ENCODE peak calls at places on chromosomes 2 and 18, in nine cellular contexts. Z is small intestine; U is effector memory CD4-positive, alpha-beta T cell; M is IMR-90; A is SK-N-SH; F is uterus; W is lower lobe of right lung; N is upper lobe of right lung; Y is left ventricle myocardium inferior. I is an unnamed sample. For H3K4me1 and H3K36me3, the result is how much of the 10 kb centered on the place peaks cover.

GRCh38 chr2:152307863-152308262 is 27.1 kb upstream of the FMNL2 start:
- DNase-seq in Z (peak), M (no peak), Y (no peak), F (no peak), N (no peak), U (no peak), W (no peak), A (no peak), I (no peak)

GRCh38 chr2:236951830-236952475 is 133.7 kb upstream of the COPS8 start:
- DNase-seq in M (no peak), Z (no peak), U (no peak), Y (no peak), N (no peak), A (no peak), W (no peak), F (no peak), I (no peak)

GRCh38 chr2:133972786-133973185 is 281.1 kb upstream of the MGAT5 start:
- DNase-seq in W (no peak), M (peak), N (no peak), Y (no peak), A (no peak), U (no peak), F (no peak), Z (no peak), I (no peak)

GRCh38 chr18:28178720-28179119 is 1.8 kb upstream of the CDH2 start:
- DNase-seq in Y (no peak), Z (no peak), N (no peak), F (no peak), U (no peak), W (no peak), M (peak), A (no peak), I (no peak)

GRCh38 chr2:62297642-62298010 is 101.7 kb downstream of the B3GNT2 start:
- DNase-seq in W (no peak), M (no peak), N (no peak), Z (no peak), A (no peak), Y (no peak), U (no peak), F (no peak), I (no peak)

GRCh38 chr2:65344689-65345088 is 87.7 kb downstream of the SPRED2 start:
- DNase-seq in M (no peak), Y (no peak), W (no peak), N (no peak), U (no peak), Z (no peak), A (no peak), F (no peak), I (no peak)

GRCh38 chr2:241986836-241987641 is 117.5 kb downstream of the RTP5 start:
- DNase-seq in W (no peak), N (no peak), Y (no peak), F (no peak), U (no peak), Z (no peak), M (peak), A (no peak), I (no peak)

GRCh38 chr2:215529271-215529670 is 93.4 kb upstream of the FN1 start:
- DNase-seq in Z (peak), U (no peak), M (peak), W (no peak), N (no peak), F (no peak), A (no peak), Y (no peak), I (no peak)

GRCh38 chr2:180133736-180134135 is 126.6 kb upstream of the CWC22 start:
- DNase-seq in W (no peak), A (no peak), Y (no peak), M (no peak), F (no peak), N (no peak), U (no peak), Z (no peak), I (no peak)

GRCh38 chr2:240202616-240203015 is 62.2 kb upstream of the OTOS start:
- DNase-seq in U (no peak), W (no peak), M (no peak), Y (no peak), Z (no peak), F (no peak), A (no peak), N (peak), I (no peak)

GRCh38 chr2:181457121-181457740 is at the start of gene ITGA4:
- DNase-seq in Z (peak), M (peak), F (peak), W (peak), N (peak), A (peak), U (peak), Y (peak), I (peak)

GRCh38 chr2:84958135-84959044 is 12.6 kb upstream of the KCMF1 start:
- DNase-seq in M (peak), A (no peak), Y (no peak), N (peak), W (peak), F (no peak), Z (peak), U (no peak), I (no peak)

GRCh38 chr2:1238571-1239138 is 174.6 kb upstream of the TPO start:
- DNase-seq in Y (no peak), M (no peak), N (no peak), F (no peak), U (no peak), A (no peak), Z (no peak), W (no peak), I (no peak)

GRCh38 chr2:3728104-3729054 is 25.0 kb downstream of the DCDC2C start:
- DNase-seq in A (peak), Z (peak), N (no peak), M (peak), Y (no peak), W (no peak), F (no peak), U (no peak), I (peak)

GRCh38 chr2:234495801-234496441 is 960 bp downstream of the ARL4C start:
- DNase-seq in N (peak), Z (no peak), W (peak), M (peak), U (no peak), A (peak), Y (peak), F (no peak), I (peak)

GRCh38 chr2:70626254-70626990 is 72.8 kb upstream of the TGFA start:
- DNase-seq in U (no peak), M (no peak), Z (no peak), Y (no peak), A (no peak), F (no peak), N (no peak), W (no peak), I (peak)

GRCh38 chr2:60234274-60234976 is 319.0 kb downstream of the BCL11A start:
- DNase-seq in Y (no peak), F (no peak), U (no peak), Z (no peak), M (no peak), W (no peak), A (no peak), N (no peak), I (no peak)

GRCh38 chr2:138294451-138294850 is 207.1 kb upstream of the SPOPL start:
- DNase-seq in Z (peak), A (no peak), F (no peak), M (no peak), N (no peak), Y (no peak), W (no peak), U (no peak), I (no peak)

GRCh38 chr2:7292154-7292553 is 374.9 kb downstream of the RNF144A start:
- DNase-seq in Z (no peak), M (no peak), F (no peak), U (no peak), Y (no peak), W (no peak), N (no peak), A (no peak), I (no peak)

GRCh38 chr2:109470121-109470921 is 143.4 kb downstream of the SEPTIN10 start:
- DNase-seq in W (peak), N (no peak), F (no peak), Z (peak), U (no peak), A (no peak), M (peak), Y (peak), I (peak)

GRCh38 chr2:88560619-88561307 is 66.5 kb downstream of the EIF2AK3 start:
- DNase-seq in M (no peak), F (no peak), Y (no peak), W (no peak), A (no peak), U (no peak), Z (no peak), N (no peak), I (no peak)

GRCh38 chr2:113755690-113756063 is 765 bp downstream of the SLC35F5 start:
- DNase-seq in Y (no peak), A (peak), F (no peak), M (peak), U (no peak), N (no peak), Z (no peak), W (no peak), I (no peak)

GRCh38 chr2:246489-247145 is 17.2 kb downstream of the SH3YL1 start:
- DNase-seq in F (no peak), M (peak), U (no peak), A (peak), N (no peak), W (no peak), Z (peak), Y (no peak), I (no peak)

GRCh38 chr2:179936654-179937053 is 70.4 kb downstream of the CWC22 start:
- DNase-seq in W (no peak), U (no peak), Y (no peak), M (no peak), F (no peak), A (peak), N (no peak), Z (peak), I (no peak)

GRCh38 chr2:161170917-161171594 is 10.8 kb downstream of the TANK start:
- DNase-seq in M (no peak), N (no peak), F (no peak), W (no peak), A (no peak), Z (no peak), U (no peak), Y (no peak), I (no peak)

GRCh38 chr2:189534854-189535253 is 45.7 kb downstream of the SLC40A1 start:
- DNase-seq in Z (no peak), U (no peak), F (no peak), A (no peak), M (peak), Y (no peak), N (no peak), W (no peak), I (no peak)

GRCh38 chr2:231900486-231900942 is 25.7 kb downstream of the NPPC start:
- DNase-seq in M (peak), W (peak), Y (peak), U (no peak), Z (peak), F (peak), A (peak), N (peak), I (peak)

GRCh38 chr2:32064021-32064678 is 794 bp downstream of the SPAST start:
- DNase-seq in N (no peak), W (no peak), F (no peak), A (peak), Y (no peak), U (peak), Z (peak), M (no peak), I (no peak)

GRCh38 chr2:218607436-218608115 is at the start of gene PLCD4:
- DNase-seq in Z (no peak), W (no peak), A (peak), Y (no peak), U (no peak), F (no peak), N (no peak), M (peak), I (no peak)

GRCh38 chr2:20138696-20139095 is 86.2 kb downstream of the SDC1 start:
- DNase-seq in A (no peak), U (no peak), N (no peak), Y (no peak), W (no peak), M (no peak), F (no peak), Z (no peak), I (no peak)

GRCh38 chr2:191030521-191031154 is 16.7 kb upstream of the STAT1 start:
- DNase-seq in F (no peak), M (peak), U (no peak), Y (no peak), Z (peak), A (peak), W (no peak), N (no peak), I (no peak)

GRCh38 chr2:229221641-229222040 is 49.4 kb downstream of the PID1 start:
- DNase-seq in Y (no peak), F (no peak), Z (no peak), M (no peak), U (no peak), N (no peak), A (no peak), W (no peak), I (no peak)

GRCh38 chr2:64700133-64700809 is 46.6 kb upstream of the SERTAD2 start:
- DNase-seq in W (no peak), N (no peak), A (no peak), F (no peak), Y (no peak), U (no peak), M (peak), Z (no peak), I (no peak)

GRCh38 chr2:237244976-237245646 is 159.4 kb downstream of the COPS8 start:
- DNase-seq in A (no peak), F (no peak), N (no peak), U (no peak), Z (no peak), M (peak), Y (no peak), W (no peak), I (no peak)

GRCh38 chr18:60295776-60296175 is 76.8 kb downstream of the MC4R start:
- DNase-seq in U (no peak), A (no peak), M (no peak), Z (peak), F (no peak), Y (no peak), W (no peak), N (no peak), I (no peak)

GRCh38 chr18:30211112-30211511 is 831.4 kb downstream of the DSC3 start:
- DNase-seq in F (no peak), A (no peak), M (no peak), U (no peak), W (no peak), N (no peak), Y (no peak), Z (no peak), I (no peak)

GRCh38 chr2:11770531-11771188 is 24.2 kb downstream of the LPIN1 start:
- DNase-seq in M (no peak), A (no peak), W (no peak), F (no peak), N (no peak), U (no peak), Y (no peak), Z (no peak), I (no peak)

GRCh38 chr2:37554687-37555086 is 116.8 kb downstream of the CDC42EP3 start:
- DNase-seq in N (no peak), Y (no peak), Z (no peak), U (no peak), M (no peak), A (no peak), W (no peak), F (no peak), I (no peak)
- H3K4me1 ChIP-seq in N (under half), Y (under half), Z (under half), U (under half), M (under half), A (under half), W (under half), F (under half), I (under half)

GRCh38 chr18:3873698-3874495 is 423.9 kb downstream of the TGIF1 start:
- DNase-seq in M (no peak), W (no peak), Y (no peak), A (no peak), N (no peak), U (no peak), F (no peak), Z (no peak), I (no peak)
- H3K4me3 ChIP-seq in M (peak), W (no peak), Y (no peak), A (peak), N (no peak), U (no peak), F (no peak), Z (no peak), I (no peak)

DNA sequence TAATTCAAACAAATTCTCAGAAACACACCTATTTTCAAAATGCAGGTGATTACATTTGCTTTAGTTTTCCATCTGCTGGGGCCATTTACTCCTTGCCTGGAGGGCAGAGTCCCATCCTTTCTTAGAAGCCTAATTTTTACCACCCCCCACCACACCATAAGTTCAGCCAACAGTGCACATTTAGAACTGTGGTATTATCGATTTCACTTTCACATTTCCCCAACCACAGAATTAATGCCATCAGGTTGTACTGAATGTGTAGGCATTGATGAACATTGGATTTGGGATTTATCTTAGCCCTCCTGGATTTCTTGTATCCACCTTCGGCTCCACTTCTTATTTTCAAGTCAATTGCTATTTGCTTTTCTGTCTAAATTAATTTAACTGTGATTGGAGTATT is 4.5 kb downstream of the SCYGR3 start:
- DNase-seq in A (no peak), M (no peak), U (no peak), Y (no peak), Z (no peak), F (no peak), N (no peak), W (no peak), I (no peak)
- H3K36me3 ChIP-seq in A (under half), M (under half), U (under half), Y (under half), Z (under half), F (under half), N (under half), W (under half), I (under half)

GRCh38 chr2:170815746-170816498 is 765 bp upstream of the GAD1 start:
- DNase-seq in F (peak), A (peak), M (peak), Z (peak), Y (peak), W (peak), U (no peak), N (peak), I (peak)

GRCh38 chr2:170816499-170817246 is at the start of gene GAD1:
- DNase-seq in W (peak), A (peak), F (no peak), U (peak), N (peak), Y (peak), Z (peak), M (peak), I (peak)

GRCh38 chr2:170818294-170819104 is 1.8 kb downstream of the GAD1 start:
- DNase-seq in Y (no peak), Z (no peak), A (no peak), M (no peak), U (no peak), W (no peak), N (no peak), F (no peak), I (no peak)

GRCh38 chr2:170817999-170818293 is 1.3 kb downstream of the GAD1 start:
- DNase-seq in Y (no peak), F (no peak), A (peak), U (no peak), M (no peak), W (no peak), Z (no peak), N (no peak), I (no peak)

GRCh38 chr2:170817247-170817998 is 736 bp downstream of the GAD1 start:
- DNase-seq in A (peak), M (peak), U (no peak), F (no peak), W (no peak), N (no peak), Y (no peak), Z (no peak), I (no peak)
- H3K4me1 ChIP-seq in A (under half), M (under half), U (half or more), F (under half), W (half or more), N (half or more), Y (half or more), Z (under half), I (half or more)

DNA sequence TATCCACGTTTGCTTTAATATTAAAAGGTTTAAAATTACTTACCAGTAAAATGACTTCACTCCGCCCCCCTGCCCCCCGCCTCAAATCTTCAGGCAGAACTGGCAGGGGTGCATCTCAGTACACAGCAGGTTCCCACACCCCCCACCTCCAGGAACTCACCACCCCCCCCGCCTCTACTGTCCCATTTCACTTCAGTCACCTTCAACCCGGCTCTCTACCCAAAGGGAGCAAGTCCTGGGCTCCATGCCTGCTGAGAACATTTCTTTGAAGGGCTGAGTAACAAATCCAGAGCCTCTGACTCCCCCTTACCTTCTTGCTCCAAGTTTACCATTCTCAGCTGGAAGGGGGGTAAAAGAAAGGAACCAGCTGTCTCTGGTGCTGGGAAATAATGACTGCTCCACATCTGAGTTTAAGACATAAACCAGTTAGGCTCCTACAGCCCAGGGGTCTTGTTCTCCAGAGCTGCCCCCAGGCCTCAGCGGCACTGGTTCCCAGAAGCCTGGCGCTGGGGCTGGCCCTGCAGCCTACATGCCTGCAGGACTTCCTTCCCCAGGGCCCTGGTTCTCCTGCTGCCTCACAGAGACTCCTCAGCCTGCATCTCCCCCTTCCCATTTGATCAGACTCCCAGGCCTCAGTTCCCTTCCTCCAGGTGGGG is 42.8 kb downstream of the DNMT3A start:
- DNase-seq in A (no peak), F (no peak), M (no peak), N (no peak), U (no peak), Y (no peak), W (no peak), Z (no peak), I (no peak)
- H3K4me3 ChIP-seq in A (no peak), F (no peak), M (no peak), N (no peak), U (no peak), Y (no peak), W (no peak), Z (no peak), I (no peak)

GRCh38 chr2:54483426-54483825 is 27.3 kb downstream of the SPTBN1 start:
- DNase-seq in N (no peak), F (no peak), Z (no peak), Y (no peak), U (no peak), W (no peak), A (no peak), M (no peak), I (no peak)
- H3K36me3 ChIP-seq in N (under half), F (under half), Z (under half), Y (under half), U (under half), W (under half), A (under half), M (under half), I (under half)

I was measured in heart right ventricle.